ENCODE peak calls at places on chromosomes 13 and 19, in nine cellular contexts. One of them, this sample, is unnamed. For H3K27me3, the result is how much of the 10 kb centered on the place peaks cover.

GRCh38 chr19:10146142-10146541 is 26.4 kb upstream of the EIF3G start:
- DNase-seq in cardiac muscle cell: no peak
- DNase-seq in osteoblast: no peak
- DNase-seq in left ventricle myocardium inferior: no peak
- DNase-seq in spleen: no peak
- DNase-seq in right lobe of liver: no peak
- DNase-seq in CD4-positive, alpha-beta memory T cell: no peak
- DNase-seq in right cardiac atrium: no peak
- DNase-seq in psoas muscle: no peak
- DNase-seq in this sample: no peak

GRCh38 chr13:49300716-49301589 is 53.2 kb downstream of the CDADC1 start:
- DNase-seq in psoas muscle: peak
- DNase-seq in CD4-positive, alpha-beta memory T cell: peak
- DNase-seq in osteoblast: peak
- DNase-seq in cardiac muscle cell: peak
- DNase-seq in spleen: peak
- DNase-seq in right cardiac atrium: peak
- DNase-seq in right lobe of liver: no peak
- DNase-seq in left ventricle myocardium inferior: no peak
- DNase-seq in this sample: peak

GRCh38 chr13:48492123-48493075 is 40.5 kb downstream of the RCBTB2 start:
- DNase-seq in right cardiac atrium: peak
- DNase-seq in left ventricle myocardium inferior: peak
- DNase-seq in right lobe of liver: peak
- DNase-seq in osteoblast: peak
- DNase-seq in psoas muscle: peak
- DNase-seq in CD4-positive, alpha-beta memory T cell: peak
- DNase-seq in spleen: peak
- DNase-seq in cardiac muscle cell: peak
- DNase-seq in this sample: peak

GRCh38 chr13:101919541-101920306 is 467.2 kb downstream of the ITGBL1 start:
- DNase-seq in cardiac muscle cell: peak
- DNase-seq in psoas muscle: no peak
- DNase-seq in right lobe of liver: peak
- DNase-seq in right cardiac atrium: peak
- DNase-seq in CD4-positive, alpha-beta memory T cell: no peak
- DNase-seq in left ventricle myocardium inferior: peak
- DNase-seq in osteoblast: peak
- DNase-seq in spleen: no peak
- DNase-seq in this sample: no peak

GRCh38 chr13:109782823-109783411 is 3.5 kb downstream of the IRS2 start:
- DNase-seq in right cardiac atrium: peak
- DNase-seq in psoas muscle: no peak
- DNase-seq in CD4-positive, alpha-beta memory T cell: no peak
- DNase-seq in spleen: peak
- DNase-seq in cardiac muscle cell: no peak
- DNase-seq in osteoblast: no peak
- DNase-seq in right lobe of liver: no peak
- DNase-seq in left ventricle myocardium inferior: no peak
- DNase-seq in this sample: peak

GRCh38 chr13:39600766-39601165 is 2.2 kb downstream of the LHFPL6 start:
- DNase-seq in osteoblast: peak
- DNase-seq in right lobe of liver: no peak
- DNase-seq in CD4-positive, alpha-beta memory T cell: no peak
- DNase-seq in psoas muscle: peak
- DNase-seq in left ventricle myocardium inferior: peak
- DNase-seq in spleen: no peak
- DNase-seq in right cardiac atrium: peak
- DNase-seq in cardiac muscle cell: peak
- DNase-seq in this sample: no peak

GRCh38 chr19:56015756-56016155 is 29.2 kb downstream of the NLRP5 start:
- DNase-seq in left ventricle myocardium inferior: no peak
- DNase-seq in psoas muscle: no peak
- DNase-seq in osteoblast: no peak
- DNase-seq in right cardiac atrium: no peak
- DNase-seq in cardiac muscle cell: no peak
- DNase-seq in spleen: no peak
- DNase-seq in right lobe of liver: no peak
- DNase-seq in CD4-positive, alpha-beta memory T cell: no peak
- DNase-seq in this sample: no peak

GRCh38 chr13:110250258-110250891 is 56.6 kb downstream of the COL4A1 start:
- DNase-seq in osteoblast: peak
- DNase-seq in cardiac muscle cell: peak
- DNase-seq in left ventricle myocardium inferior: peak
- DNase-seq in CD4-positive, alpha-beta memory T cell: no peak
- DNase-seq in spleen: no peak
- DNase-seq in psoas muscle: peak
- DNase-seq in right cardiac atrium: peak
- DNase-seq in right lobe of liver: no peak
- DNase-seq in this sample: peak

GRCh38 chr13:101323601-101324000 is 92.7 kb downstream of the NALCN start:
- DNase-seq in CD4-positive, alpha-beta memory T cell: no peak
- DNase-seq in right cardiac atrium: no peak
- DNase-seq in cardiac muscle cell: no peak
- DNase-seq in osteoblast: no peak
- DNase-seq in psoas muscle: no peak
- DNase-seq in left ventricle myocardium inferior: no peak
- DNase-seq in right lobe of liver: no peak
- DNase-seq in spleen: no peak
- DNase-seq in this sample: no peak

GRCh38 chr19:29881386-29881785 is 60.7 kb upstream of the URI1 start:
- DNase-seq in right cardiac atrium: no peak
- DNase-seq in psoas muscle: no peak
- DNase-seq in cardiac muscle cell: no peak
- DNase-seq in left ventricle myocardium inferior: no peak
- DNase-seq in CD4-positive, alpha-beta memory T cell: no peak
- DNase-seq in right lobe of liver: no peak
- DNase-seq in osteoblast: peak
- DNase-seq in spleen: no peak
- DNase-seq in this sample: no peak

GRCh38 chr19:35345671-35346111 is 2.0 kb upstream of the FFAR1 start:
- DNase-seq in CD4-positive, alpha-beta memory T cell: no peak
- DNase-seq in spleen: peak
- DNase-seq in cardiac muscle cell: no peak
- DNase-seq in left ventricle myocardium inferior: no peak
- DNase-seq in right lobe of liver: no peak
- DNase-seq in psoas muscle: no peak
- DNase-seq in osteoblast: no peak
- DNase-seq in right cardiac atrium: peak
- DNase-seq in this sample: no peak

GRCh38 chr19:5271145-5271544 is 69.5 kb downstream of the PTPRS start:
- DNase-seq in osteoblast: peak
- DNase-seq in cardiac muscle cell: no peak
- DNase-seq in left ventricle myocardium inferior: no peak
- DNase-seq in psoas muscle: no peak
- DNase-seq in right cardiac atrium: peak
- DNase-seq in spleen: no peak
- DNase-seq in right lobe of liver: no peak
- DNase-seq in CD4-positive, alpha-beta memory T cell: no peak
- DNase-seq in this sample: no peak

GRCh38 chr13:110887955-110888333 is 26.9 kb downstream of the ANKRD10 start:
- DNase-seq in osteoblast: no peak
- DNase-seq in right cardiac atrium: no peak
- DNase-seq in spleen: no peak
- DNase-seq in left ventricle myocardium inferior: no peak
- DNase-seq in cardiac muscle cell: no peak
- DNase-seq in CD4-positive, alpha-beta memory T cell: no peak
- DNase-seq in psoas muscle: no peak
- DNase-seq in right lobe of liver: no peak
- DNase-seq in this sample: peak

GRCh38 chr19:52592301-52592700 is 22.2 kb downstream of the ZNF701 start:
- DNase-seq in CD4-positive, alpha-beta memory T cell: no peak
- DNase-seq in cardiac muscle cell: no peak
- DNase-seq in osteoblast: peak
- DNase-seq in left ventricle myocardium inferior: no peak
- DNase-seq in right lobe of liver: no peak
- DNase-seq in spleen: no peak
- DNase-seq in psoas muscle: no peak
- DNase-seq in right cardiac atrium: no peak
- DNase-seq in this sample: no peak

GRCh38 chr13:31972453-31972852 is 59.1 kb upstream of the FRY start:
- DNase-seq in cardiac muscle cell: no peak
- DNase-seq in left ventricle myocardium inferior: no peak
- DNase-seq in right lobe of liver: no peak
- DNase-seq in psoas muscle: no peak
- DNase-seq in right cardiac atrium: no peak
- DNase-seq in spleen: no peak
- DNase-seq in CD4-positive, alpha-beta memory T cell: no peak
- DNase-seq in osteoblast: no peak
- DNase-seq in this sample: no peak

GRCh38 chr13:110199046-110199831 is 107.7 kb downstream of the COL4A1 start:
- DNase-seq in left ventricle myocardium inferior: no peak
- DNase-seq in cardiac muscle cell: no peak
- DNase-seq in right cardiac atrium: no peak
- DNase-seq in osteoblast: no peak
- DNase-seq in psoas muscle: no peak
- DNase-seq in spleen: no peak
- DNase-seq in CD4-positive, alpha-beta memory T cell: no peak
- DNase-seq in right lobe of liver: no peak
- DNase-seq in this sample: no peak

GRCh38 chr13:44169018-44169909 is 204.4 kb upstream of the SERP2 start:
- DNase-seq in right lobe of liver: no peak
- DNase-seq in CD4-positive, alpha-beta memory T cell: no peak
- DNase-seq in spleen: no peak
- DNase-seq in left ventricle myocardium inferior: no peak
- DNase-seq in psoas muscle: no peak
- DNase-seq in right cardiac atrium: no peak
- DNase-seq in cardiac muscle cell: no peak
- DNase-seq in osteoblast: no peak
- DNase-seq in this sample: no peak

GRCh38 chr13:102596147-102597028 is at the start of gene TPP2:
- DNase-seq in right cardiac atrium: peak
- DNase-seq in spleen: peak
- DNase-seq in psoas muscle: peak
- DNase-seq in right lobe of liver: peak
- DNase-seq in left ventricle myocardium inferior: peak
- DNase-seq in cardiac muscle cell: peak
- DNase-seq in osteoblast: peak
- DNase-seq in CD4-positive, alpha-beta memory T cell: peak
- DNase-seq in this sample: peak

GRCh38 chr19:39997595-39998216 is 846 bp downstream of the ZNF546 start:
- DNase-seq in right lobe of liver: no peak
- DNase-seq in left ventricle myocardium inferior: no peak
- DNase-seq in CD4-positive, alpha-beta memory T cell: no peak
- DNase-seq in right cardiac atrium: no peak
- DNase-seq in spleen: no peak
- DNase-seq in osteoblast: no peak
- DNase-seq in psoas muscle: no peak
- DNase-seq in cardiac muscle cell: peak
- DNase-seq in this sample: no peak
- H3K27ac ChIP-seq in right lobe of liver: peak
- H3K27ac ChIP-seq in left ventricle myocardium inferior: peak
- H3K27ac ChIP-seq in CD4-positive, alpha-beta memory T cell: peak
- H3K27ac ChIP-seq in right cardiac atrium: peak
- H3K27ac ChIP-seq in spleen: peak
- H3K27ac ChIP-seq in osteoblast: peak
- H3K27ac ChIP-seq in psoas muscle: peak
- H3K27ac ChIP-seq in cardiac muscle cell: peak
- H3K27ac ChIP-seq in this sample: peak

GRCh38 chr19:34319230-34319585 is 45.8 kb upstream of the GPI start:
- DNase-seq in right cardiac atrium: no peak
- DNase-seq in osteoblast: no peak
- DNase-seq in CD4-positive, alpha-beta memory T cell: no peak
- DNase-seq in cardiac muscle cell: no peak
- DNase-seq in left ventricle myocardium inferior: no peak
- DNase-seq in right lobe of liver: no peak
- DNase-seq in spleen: no peak
- DNase-seq in psoas muscle: no peak
- DNase-seq in this sample: no peak
- H3K4me3 ChIP-seq in right cardiac atrium: no peak
- H3K4me3 ChIP-seq in osteoblast: no peak
- H3K4me3 ChIP-seq in CD4-positive, alpha-beta memory T cell: no peak
- H3K4me3 ChIP-seq in cardiac muscle cell: no peak
- H3K4me3 ChIP-seq in left ventricle myocardium inferior: no peak
- H3K4me3 ChIP-seq in right lobe of liver: no peak
- H3K4me3 ChIP-seq in spleen: no peak
- H3K4me3 ChIP-seq in psoas muscle: no peak
- H3K4me3 ChIP-seq in this sample: no peak

DNA sequence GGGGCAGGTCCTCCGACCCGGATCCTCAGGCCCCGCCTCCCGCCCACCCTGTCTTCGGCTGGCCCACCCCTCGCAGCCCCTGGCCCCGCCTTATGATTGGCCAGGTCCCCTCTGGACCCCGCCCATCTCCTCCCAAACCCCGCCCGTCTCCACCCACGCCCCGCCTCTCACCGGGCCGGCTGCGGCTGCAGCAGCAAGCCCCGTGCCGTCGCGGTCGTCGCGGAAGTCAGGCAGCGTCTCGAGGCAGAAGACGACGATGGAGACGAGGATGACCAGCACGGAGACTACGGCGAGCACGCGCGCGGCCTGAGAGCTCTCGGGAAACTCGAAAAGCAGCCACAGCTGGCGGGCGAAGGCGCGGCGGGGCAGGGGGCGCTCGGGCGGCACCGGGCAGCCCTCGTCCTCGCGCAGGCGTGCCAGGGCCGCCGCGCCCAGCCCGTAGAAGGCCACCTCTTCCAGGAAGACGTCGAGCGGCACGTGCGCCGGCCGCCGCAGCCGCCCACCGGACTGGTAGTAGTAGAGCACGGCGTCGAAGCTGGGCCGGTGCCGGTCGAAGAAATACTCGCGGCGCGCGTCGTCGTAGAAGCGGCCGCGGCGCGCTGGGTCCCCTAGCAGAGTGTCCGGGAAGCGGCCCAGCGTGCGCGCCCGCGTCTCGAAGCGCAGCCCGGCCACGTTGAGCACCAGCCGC is 495 bp downstream of the KCNA7 start:
- DNase-seq in spleen: no peak
- DNase-seq in right lobe of liver: no peak
- DNase-seq in cardiac muscle cell: no peak
- DNase-seq in left ventricle myocardium inferior: no peak
- DNase-seq in psoas muscle: peak
- DNase-seq in osteoblast: peak
- DNase-seq in CD4-positive, alpha-beta memory T cell: no peak
- DNase-seq in right cardiac atrium: no peak
- DNase-seq in this sample: no peak
- H3K27me3 ChIP-seq in spleen: half or more
- H3K27me3 ChIP-seq in right lobe of liver: under half
- H3K27me3 ChIP-seq in cardiac muscle cell: under half
- H3K27me3 ChIP-seq in left ventricle myocardium inferior: half or more
- H3K27me3 ChIP-seq in psoas muscle: under half
- H3K27me3 ChIP-seq in osteoblast: under half
- H3K27me3 ChIP-seq in CD4-positive, alpha-beta memory T cell: under half
- H3K27me3 ChIP-seq in right cardiac atrium: under half
- H3K27me3 ChIP-seq in this sample: under half

DNA sequence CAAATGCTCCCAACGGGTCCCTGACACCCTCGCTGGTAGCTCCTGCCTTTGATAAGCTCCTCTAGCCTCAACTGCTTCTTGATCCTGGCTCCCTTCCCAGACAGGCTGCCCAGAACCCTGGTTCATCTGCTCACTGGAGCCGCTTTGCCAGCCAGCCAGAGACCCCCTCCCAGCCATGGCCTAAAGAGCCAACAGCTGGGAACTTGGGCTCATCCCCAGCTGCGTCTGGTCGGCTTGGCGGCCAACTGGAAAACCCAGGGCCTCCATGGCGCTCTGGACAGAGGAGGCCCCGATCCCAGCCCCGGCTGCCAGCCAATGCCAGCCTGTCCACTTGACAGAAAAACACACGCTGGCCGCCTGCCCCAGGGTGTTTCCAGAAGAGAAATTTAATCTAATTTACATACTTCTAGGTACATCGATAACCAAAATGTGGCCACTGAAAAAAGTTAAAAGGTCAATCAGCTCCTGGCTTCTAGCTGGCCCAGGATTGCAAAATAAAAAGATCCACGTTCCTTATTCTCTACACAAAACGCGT is 3.0 kb upstream of the AKAP8L start:
- DNase-seq in osteoblast: peak
- DNase-seq in right lobe of liver: peak
- DNase-seq in left ventricle myocardium inferior: peak
- DNase-seq in right cardiac atrium: peak
- DNase-seq in psoas muscle: peak
- DNase-seq in cardiac muscle cell: no peak
- DNase-seq in CD4-positive, alpha-beta memory T cell: no peak
- DNase-seq in spleen: no peak
- DNase-seq in this sample: no peak
- H3K27ac ChIP-seq in osteoblast: no peak
- H3K27ac ChIP-seq in right lobe of liver: peak
- H3K27ac ChIP-seq in left ventricle myocardium inferior: peak
- H3K27ac ChIP-seq in right cardiac atrium: peak
- H3K27ac ChIP-seq in psoas muscle: peak
- H3K27ac ChIP-seq in cardiac muscle cell: peak
- H3K27ac ChIP-seq in CD4-positive, alpha-beta memory T cell: no peak
- H3K27ac ChIP-seq in spleen: no peak
- H3K27ac ChIP-seq in this sample: no peak

This sample was measured in SJSA1.